ENCODE peak calls at places on chromosomes 5 and 9, in eight cellular contexts. Z, H, B, I, W, X, A and N are unnamed samples.

GRCh38 chr5:54525692-54526091 is 8.1 kb downstream of the SNX18 start:
- DNase-seq in Z (no peak), H (no peak), B (no peak), I (no peak), W (no peak), X (no peak), A (no peak), N (no peak)

GRCh38 chr5:146426853-146427618 is 20.1 kb upstream of the TCERG1 start:
- DNase-seq in Z (no peak), H (no peak), B (no peak), I (peak), W (no peak), X (no peak), A (peak), N (no peak)

GRCh38 chr5:122311888-122312669 is at the start of gene SNCAIP:
- DNase-seq in Z (peak), H (no peak), B (peak), I (peak), W (peak), X (no peak), A (no peak), N (no peak)

GRCh38 chr9:129136446-129137049 is 25.3 kb downstream of the PTPA start:
- DNase-seq in Z (no peak), H (no peak), B (no peak), I (no peak), W (peak), X (no peak), A (no peak), N (no peak)

GRCh38 chr9:6689893-6690634 is 44.5 kb upstream of the GLDC start:
- DNase-seq in Z (no peak), H (no peak), B (no peak), I (no peak), W (no peak), X (no peak), A (no peak), N (no peak)

GRCh38 chr9:33159760-33160127 is 7.4 kb downstream of the B4GALT1 start:
- DNase-seq in Z (peak), H (no peak), B (peak), I (peak), W (no peak), X (no peak), A (peak), N (no peak)

GRCh38 chr5:90747693-90748092 is 189.1 kb downstream of the ADGRV1 start:
- DNase-seq in Z (no peak), H (no peak), B (no peak), I (peak), W (no peak), X (no peak), A (no peak), N (peak)

GRCh38 chr5:174453690-174454089 is 270.7 kb upstream of the MSX2 start:
- DNase-seq in Z (no peak), H (no peak), B (no peak), I (no peak), W (no peak), X (no peak), A (no peak), N (no peak)

GRCh38 chr5:172837640-172838039 is 3.6 kb downstream of the ERGIC1 start:
- DNase-seq in Z (no peak), H (no peak), B (peak), I (no peak), W (peak), X (no peak), A (no peak), N (no peak)

GRCh38 chr9:97376902-97377301 is 35.0 kb upstream of the TDRD7 start:
- DNase-seq in Z (no peak), H (no peak), B (no peak), I (no peak), W (no peak), X (no peak), A (no peak), N (no peak)

GRCh38 chr5:107766439-107766838 is 95.7 kb upstream of the EFNA5 start:
- DNase-seq in Z (no peak), H (no peak), B (no peak), I (no peak), W (no peak), X (no peak), A (no peak), N (no peak)

GRCh38 chr5:54820346-54820745 is 165.0 kb downstream of the ESM1 start:
- DNase-seq in Z (no peak), H (no peak), B (no peak), I (no peak), W (no peak), X (no peak), A (no peak), N (no peak)

GRCh38 chr5:42994285-42995151 is 45.6 kb downstream of the ANXA2R start:
- DNase-seq in Z (peak), H (peak), B (peak), I (peak), W (peak), X (no peak), A (peak), N (peak)

GRCh38 chr9:135526730-135527571 is 5.7 kb downstream of the LCN1 start:
- DNase-seq in Z (no peak), H (no peak), B (peak), I (no peak), W (no peak), X (no peak), A (no peak), N (no peak)
- TF ChIP-seq CTCF in Z (no peak), H (no peak), B (no peak), I (no peak), W (no peak), X (no peak), A (no peak), N (no peak)

DNA sequence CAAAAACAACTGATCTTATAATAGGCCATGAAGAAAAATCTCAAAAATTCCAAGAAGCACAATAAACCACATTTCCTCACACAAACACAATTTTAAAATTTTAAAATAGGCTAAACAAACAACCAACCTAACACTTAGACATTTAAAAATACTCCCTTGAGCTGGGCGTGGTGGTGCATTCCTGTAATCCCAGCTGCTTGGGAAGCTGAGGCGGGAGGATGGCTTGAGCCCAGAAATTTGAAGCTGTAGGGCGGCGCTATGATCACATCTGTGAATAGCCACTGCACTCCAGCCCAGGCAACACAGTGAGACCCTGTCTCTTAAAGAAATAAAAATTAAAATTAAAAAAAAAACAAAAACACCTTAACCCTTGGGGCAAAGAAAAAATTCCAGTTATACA is 36.9 kb upstream of the TESK1 start:
- DNase-seq in Z (no peak), H (no peak), B (no peak), I (no peak), W (no peak), X (no peak), A (no peak), N (no peak)
- TF ChIP-seq CTCF in Z (no peak), H (no peak), B (no peak), I (no peak), W (no peak), X (no peak), A (no peak), N (no peak)

DNA sequence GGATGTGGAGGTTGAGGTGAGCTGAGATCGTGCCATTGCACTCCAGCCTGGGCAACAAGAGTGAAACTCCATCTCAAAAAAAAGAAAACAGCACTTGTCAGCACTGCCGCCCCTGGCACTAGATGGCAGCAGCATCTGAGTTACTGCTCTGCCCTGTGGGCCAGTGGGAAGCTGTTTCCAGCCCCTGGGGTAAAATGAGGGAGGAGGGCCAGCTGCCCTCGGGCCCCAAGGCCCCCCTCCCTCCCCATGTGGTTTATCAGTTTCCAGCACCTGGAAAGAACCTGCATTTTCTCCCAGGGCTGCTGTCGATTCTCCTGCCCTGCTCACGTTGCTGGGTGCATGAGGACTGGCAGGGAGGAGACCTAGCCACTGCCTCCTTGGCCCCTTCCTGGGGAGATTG is 13.2 kb upstream of the CEL start:
- DNase-seq in Z (no peak), H (no peak), B (no peak), I (no peak), W (peak), X (no peak), A (no peak), N (no peak)
- TF ChIP-seq CTCF in Z (peak), H (peak), B (peak), I (peak), W (peak), X (peak), A (peak), N (peak)

GRCh38 chr9:133889498-133890301 is 102.4 kb downstream of the VAV2 start:
- DNase-seq in Z (no peak), H (no peak), B (no peak), I (peak), W (no peak), X (no peak), A (no peak), N (no peak)

GRCh38 chr9:133888048-133888778 is 103.9 kb downstream of the VAV2 start:
- DNase-seq in Z (no peak), H (no peak), B (no peak), I (peak), W (no peak), X (no peak), A (no peak), N (no peak)

GRCh38 chr9:133888779-133889491 is 103.2 kb downstream of the VAV2 start:
- DNase-seq in Z (no peak), H (no peak), B (no peak), I (no peak), W (no peak), X (no peak), A (no peak), N (no peak)

GRCh38 chr9:133886563-133887501 is 105.3 kb downstream of the VAV2 start:
- DNase-seq in Z (no peak), H (no peak), B (no peak), I (no peak), W (no peak), X (no peak), A (no peak), N (no peak)

DNA sequence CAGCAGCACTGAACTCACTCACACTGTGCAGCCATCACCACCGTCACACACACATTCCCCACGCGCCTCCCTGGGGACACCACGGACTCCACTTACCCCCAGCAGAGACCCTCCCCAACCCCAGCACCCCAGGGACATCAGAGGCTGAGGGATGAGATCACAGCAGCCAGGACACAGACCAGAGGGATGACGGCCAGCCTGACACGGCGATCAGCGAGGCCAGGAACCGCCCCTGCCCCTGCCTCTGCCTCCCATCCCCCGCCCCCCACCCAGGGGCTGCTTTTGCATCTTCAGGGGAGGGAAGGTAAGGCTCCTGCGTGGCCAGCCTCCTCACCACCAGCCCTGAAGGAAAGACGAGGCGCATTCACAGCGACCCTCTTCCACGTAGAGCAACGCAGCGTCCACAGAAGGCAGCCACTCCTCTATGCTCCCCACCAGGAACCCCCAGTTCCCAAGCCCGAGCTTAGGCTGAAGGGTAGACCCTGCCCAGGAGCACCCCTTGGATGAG is 104.5 kb downstream of the VAV2 start:
- DNase-seq in Z (no peak), H (no peak), B (no peak), I (no peak), W (no peak), X (no peak), A (no peak), N (no peak)
- TF ChIP-seq CTCF in Z (no peak), H (no peak), B (no peak), I (no peak), W (no peak), X (no peak), A (no peak), N (no peak)